ENCODE peak calls at places on chromosomes 4 and X, in seven cellular contexts. K is colonic mucosa, S is uterus, G is astrocyte of the spinal cord, L is brain microvascular endothelial cell, V is AG09319, M is fibroblast of the aortic adventitia. I is an unnamed sample.

GRCh38 chr4:154164931-154165839 is 326.4 kb downstream of the DCHS2 start:
- DNase-seq in K (no peak), S (no peak), L (peak; percentile 69), V (peak; percentile 96), M (peak; percentile 96), G (peak; percentile 95), I (peak; percentile 99)

GRCh38 chr4:3276961-3277360 is 15.9 kb upstream of the RGS12 start:
- DNase-seq in M (peak; percentile 53), V (no peak), L (peak; percentile 41), G (peak; percentile 71), S (no peak), K (no peak), I (no peak)

GRCh38 chr4:141571368-141571767 is 65.0 kb upstream of the IL15 start:
- DNase-seq in V (no peak), G (peak; percentile 47), M (peak; percentile 45), S (no peak), K (no peak), L (peak; percentile 39), I (no peak)

GRCh38 chrX:136259543-136259942 is 8.3 kb upstream of the MAP7D3 start:
- DNase-seq in S (no peak), K (no peak), V (no peak), M (peak; percentile 70), G (peak; percentile 57), L (peak; percentile 39), I (no peak)

GRCh38 chr4:26039950-26040349 is 125.9 kb downstream of the SMIM20 start:
- DNase-seq in K (peak; percentile 36), L (no peak), M (peak; percentile 36), G (no peak), V (no peak), S (no peak), I (no peak)

GRCh38 chr4:187480146-187481145 is 515.1 kb upstream of the ZFP42 start:
- DNase-seq in L (peak; percentile 85), S (no peak), K (no peak), G (peak; percentile 56), V (no peak), M (no peak), I (peak; percentile 29)

GRCh38 chr4:170037481-170037880 is 11.3 kb upstream of the MFAP3L start:
- DNase-seq in V (no peak), K (no peak), S (no peak), G (no peak), M (no peak), L (no peak), I (no peak)

GRCh38 chr4:148034821-148035220 is 302.9 kb downstream of the ARHGAP10 start:
- DNase-seq in S (no peak), V (no peak), G (no peak), L (no peak), K (no peak), M (no peak), I (no peak)

GRCh38 chrX:108437789-108438623 is at the start of gene COL4A6:
- DNase-seq in V (no peak), G (no peak), S (peak; percentile 41), L (peak; percentile 5), M (peak; percentile 10), K (no peak), I (no peak)

GRCh38 chrX:131728295-131729145 is 184.6 kb downstream of the OR13H1 start:
- DNase-seq in G (peak; percentile 89), L (peak; percentile 74), M (peak; percentile 96), S (peak; percentile 88), V (peak; percentile 79), K (peak; percentile 92), I (peak; percentile 72)

GRCh38 chr4:81818385-81818784 is 346.7 kb upstream of the RASGEF1B start:
- DNase-seq in V (no peak), K (no peak), M (no peak), L (no peak), G (no peak), S (no peak), I (no peak)

GRCh38 chrX:69093960-69094935 is 71.0 kb downstream of the PJA1 start:
- DNase-seq in M (peak; percentile 65), L (peak; percentile 44), S (peak; percentile 66), G (peak; percentile 56), K (peak; percentile 34), V (peak; percentile 23), I (peak; percentile 14)

GRCh38 chr4:26000274-26000950 is 86.4 kb downstream of the SMIM20 start:
- DNase-seq in S (no peak), V (no peak), K (no peak), L (peak; percentile 3), M (peak; percentile 50), G (peak; percentile 33), I (no peak)

GRCh38 chrX:16212436-16212835 is 45.2 kb downstream of the MAGEB17 start:
- DNase-seq in S (no peak), V (no peak), K (no peak), G (no peak), M (peak; percentile 45), L (peak; percentile 32), I (no peak)

GRCh38 chr4:97500423-97500822 is 642.9 kb downstream of the STPG2 start:
- DNase-seq in S (no peak), L (no peak), M (no peak), V (no peak), G (no peak), K (no peak), I (no peak)

GRCh38 chr4:23484689-23485088 is 405.2 kb downstream of the PPARGC1A start:
- DNase-seq in S (no peak), V (no peak), L (no peak), K (no peak), M (peak; percentile 25), G (peak; percentile 6), I (no peak)

GRCh38 chrX:71400710-71401109 is 34.6 kb downstream of the TAF1 start:
- DNase-seq in M (no peak), L (no peak), K (no peak), G (no peak), V (no peak), S (no peak), I (no peak)

GRCh38 chr4:168877779-168878491 is 132.1 kb downstream of the CBR4 start:
- DNase-seq in V (no peak), S (no peak), L (no peak), M (no peak), G (no peak), K (peak; percentile 27), I (no peak)

GRCh38 chrX:40158036-40158706 is 60.4 kb upstream of the BCOR start:
- DNase-seq in M (no peak), K (no peak), S (peak; percentile 27), G (no peak), L (no peak), V (no peak), I (no peak)
- TF ChIP-seq CTCF in M (peak; percentile 21), K (no peak), S (peak; percentile 50), G (peak; percentile 25), L (no peak), V (no peak), I (peak; percentile 9)

GRCh38 chr4:156598138-156598681 is 373.4 kb downstream of the PDGFC start:
- DNase-seq in L (peak; percentile 95), V (no peak), K (no peak), M (no peak), G (peak; percentile 77), S (no peak), I (no peak)

GRCh38 chr4:156593464-156593863 is 378.1 kb downstream of the PDGFC start:
- DNase-seq in M (peak; percentile 41), L (no peak), G (no peak), V (no peak), S (no peak), K (no peak), I (no peak)

GRCh38 chr4:156595041-156595440 is 376.6 kb downstream of the PDGFC start:
- DNase-seq in S (no peak), K (no peak), G (no peak), M (no peak), L (no peak), V (no peak), I (no peak)

GRCh38 chr4:156594619-156595018 is 377.0 kb downstream of the PDGFC start:
- DNase-seq in S (peak; percentile 57), V (no peak), K (peak; percentile 36), M (peak; percentile 12), L (peak; percentile 27), G (no peak), I (no peak)

DNA sequence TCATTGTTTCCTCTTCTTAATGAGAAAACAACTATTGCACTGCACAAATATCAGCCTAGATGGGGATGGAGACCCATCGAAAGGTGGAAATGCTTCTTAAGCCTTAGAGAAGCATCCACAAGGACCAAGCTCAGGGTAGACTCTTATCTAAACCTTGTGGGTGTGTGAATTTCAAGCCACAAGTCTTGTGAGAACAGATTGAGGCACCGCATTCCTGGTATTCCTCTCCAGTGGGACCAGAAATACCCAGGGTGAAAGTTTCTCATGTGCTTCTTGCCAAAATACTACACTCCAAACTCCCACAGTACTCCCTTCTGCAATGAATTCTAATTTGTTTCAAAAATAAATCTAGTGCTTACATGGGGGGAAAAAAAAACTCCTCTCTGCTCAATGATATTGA is 375.6 kb downstream of the PDGFC start:
- DNase-seq in S (no peak), K (no peak), V (no peak), G (no peak), L (peak; percentile 85), M (peak; percentile 60), I (no peak)
- TF ChIP-seq CTCF in S (no peak), K (no peak), V (no peak), G (no peak), L (no peak), M (no peak), I (peak; percentile 12)

DNA sequence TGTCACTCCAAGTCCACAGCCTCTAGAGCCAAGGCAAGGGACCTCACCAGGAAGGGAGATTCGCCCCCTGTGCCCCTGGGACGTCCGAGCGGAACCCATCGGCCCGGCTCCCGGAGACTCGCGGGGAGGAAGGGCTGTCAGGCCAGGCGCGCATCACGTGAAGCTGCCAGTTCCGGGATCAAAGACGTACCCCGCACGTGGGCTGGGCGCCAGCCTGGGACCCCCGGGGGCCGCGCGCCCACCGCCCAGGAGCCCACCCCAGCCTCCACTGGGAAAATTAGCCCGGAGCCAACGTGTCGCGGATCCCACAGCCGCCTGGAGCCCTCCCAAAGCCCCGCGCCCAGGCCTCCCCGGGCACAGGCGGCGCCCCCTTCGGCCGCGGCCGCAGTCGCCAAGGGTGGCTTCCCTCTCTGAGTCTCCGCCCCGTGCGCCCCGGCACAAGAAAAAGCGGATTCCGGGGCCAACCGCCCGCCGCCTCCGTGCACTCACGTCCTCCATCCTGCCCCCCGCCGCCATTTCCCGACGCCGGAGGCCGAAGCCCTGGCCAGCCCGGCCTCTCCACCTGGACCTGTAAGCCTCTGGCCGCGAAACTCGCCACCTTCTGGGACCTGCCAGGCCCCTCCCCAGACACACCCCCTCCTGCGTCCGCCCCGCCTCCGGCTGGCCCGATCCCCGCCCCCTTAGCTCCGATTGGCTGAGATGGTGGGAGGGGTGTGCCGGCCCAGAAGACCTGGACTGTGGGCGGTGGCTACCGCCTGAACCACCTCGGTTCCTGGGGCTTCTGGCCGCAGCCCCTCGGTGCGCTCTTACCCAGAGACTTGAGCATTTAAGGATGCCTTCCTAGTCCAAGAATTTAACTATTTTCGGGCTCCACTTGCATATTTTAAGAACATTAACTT is at the start of gene TMEM192:
- DNase-seq in L (peak; percentile 90), G (peak; percentile 94), S (peak; percentile 94), V (peak; percentile 62), M (peak; percentile 85), K (peak; percentile 97), I (peak; percentile 28)
- TF ChIP-seq CTCF in L (peak; percentile 27), G (peak; percentile 30), S (peak; percentile 19), V (peak; percentile 17), M (peak; percentile 26), K (no peak), I (peak; percentile 20)

DNA sequence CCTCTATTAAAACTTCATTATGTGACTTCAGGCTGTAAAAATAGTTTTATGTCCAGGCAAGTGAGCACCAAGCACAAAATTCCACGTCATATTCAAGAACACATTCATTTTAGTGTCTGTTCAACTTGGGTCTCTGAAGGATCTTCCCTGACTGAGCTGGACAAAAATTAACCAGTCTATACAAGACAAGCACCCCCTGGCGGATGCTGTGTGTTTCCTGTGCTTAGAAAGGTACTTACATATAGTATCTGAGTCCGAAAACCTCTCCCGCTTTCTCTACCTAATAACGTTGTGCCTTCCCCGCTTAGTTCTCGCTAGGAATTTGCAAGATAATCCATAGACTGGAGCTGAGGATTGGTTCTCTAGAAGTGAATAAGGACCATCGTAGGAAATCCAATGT is 2214.5 kb upstream of the TENM3 start:
- DNase-seq in M (no peak), L (no peak), G (peak; percentile 26), K (peak; percentile 42), S (no peak), V (no peak), I (no peak)
- TF ChIP-seq CTCF in M (no peak), L (peak; percentile 57), G (peak; percentile 38), K (peak; percentile 27), S (no peak), V (peak; percentile 6), I (no peak)